ENCODE peak calls at places on chromosomes 16 and 17, in seven cellular contexts. M is astrocyte of the cerebellum; V is KBM-7; F is stimulated activated CD8-positive, alpha-beta memory T cell treated with anti-CD3 and anti-CD28 coated beads, Interleukin-4, amount 100 ng/mL, for 1 hour; L is activated naive CD4-positive, alpha-beta T cell treated with anti-CD3 and anti-CD28 coated beads for 36 hours; T is cardiac fibroblast; J is skeletal muscle cell. D is an unnamed sample.

GRCh38 chr17:32527146-32527545 is 40.4 kb downstream of the CDK5R1 start:
- DNase-seq in T (no peak), F (no peak), M (no peak), L (no peak), J (no peak), V (no peak), D (no peak)

GRCh38 chr16:25108054-25108453 is 3.5 kb upstream of the LCMT1 start:
- DNase-seq in L (peak), F (no peak), V (no peak), J (no peak), T (no peak), M (no peak), D (peak)

GRCh38 chr17:1029196-1029911 is 32.4 kb downstream of the TIMM22 start:
- DNase-seq in M (no peak), T (peak), V (no peak), J (no peak), L (no peak), F (no peak), D (no peak)

GRCh38 chr17:50102164-50102991 is 7.2 kb downstream of the PDK2 start:
- DNase-seq in F (no peak), L (no peak), T (no peak), J (no peak), M (no peak), V (no peak), D (no peak)

GRCh38 chr16:51939371-51940005 is 607.5 kb downstream of the TOX3 start:
- DNase-seq in F (no peak), M (no peak), L (no peak), J (no peak), T (no peak), V (no peak), D (no peak)

GRCh38 chr17:248337-249235 is 67.1 kb upstream of the DOC2B start:
- DNase-seq in J (no peak), T (no peak), L (no peak), M (no peak), F (no peak), V (no peak), D (no peak)

GRCh38 chr16:48503779-48504178 is 106.2 kb downstream of the N4BP1 start:
- DNase-seq in T (peak), J (peak), L (no peak), M (peak), F (no peak), V (no peak), D (no peak)

GRCh38 chr17:45791935-45792334 is 7.8 kb downstream of the CRHR1 start:
- DNase-seq in M (no peak), V (no peak), T (no peak), J (no peak), F (no peak), L (no peak), D (no peak)

GRCh38 chr17:36721560-36722120 is 120.3 kb downstream of the MRM1 start:
- DNase-seq in M (no peak), L (no peak), T (peak), V (no peak), F (no peak), J (no peak), D (peak)

GRCh38 chr16:89064606-89065444 is 28.8 kb upstream of the ACSF3 start:
- DNase-seq in L (no peak), T (no peak), F (no peak), V (no peak), M (no peak), J (no peak), D (no peak)